ENCODE peak calls at places on chromosomes 2 and 18, in four cellular contexts. A is neural crest cell, B is GM10248, H is lung. K is an unnamed sample.

GRCh38 chr18:40962784-40963183 is 992.2 kb upstream of the PIK3C3 start:
- DNase-seq in A (no peak), B (no peak), H (no peak), K (no peak)

GRCh38 chr2:191923652-191923997 is 76.7 kb upstream of the CAVIN2 start:
- DNase-seq in H (no peak), A (no peak), B (no peak), K (no peak)

GRCh38 chr2:95346236-95346737 is 49.1 kb downstream of the KCNIP3 start:
- DNase-seq in A (no peak), H (no peak), B (peak; percentile 40), K (no peak)

GRCh38 chr2:217166241-217166640 is 306.4 kb upstream of the TNP1 start:
- DNase-seq in H (no peak), B (no peak), A (no peak), K (no peak)

GRCh38 chr2:42877532-42877931 is 85.1 kb upstream of the HAAO start:
- DNase-seq in H (no peak), B (no peak), A (no peak), K (no peak)

GRCh38 chr2:219441451-219442205 is 7.0 kb downstream of the SPEG start:
- DNase-seq in A (no peak), H (no peak), B (peak; percentile 63), K (no peak)

GRCh38 chr2:204024503-204024902 is 87.9 kb downstream of the ICOS start:
- DNase-seq in H (no peak), A (peak; percentile 22), B (no peak), K (no peak)

GRCh38 chr2:7721413-7721995 is 804.3 kb downstream of the RNF144A start:
- DNase-seq in B (no peak), A (no peak), H (no peak), K (no peak)

GRCh38 chr2:188870289-188870688 is 103.9 kb upstream of the COL3A1 start:
- DNase-seq in A (no peak), H (no peak), B (no peak), K (no peak)

GRCh38 chr2:144938308-144938709 is 418.4 kb upstream of the ZEB2 start:
- DNase-seq in B (no peak), H (no peak), A (no peak), K (no peak)

GRCh38 chr2:160087854-160088745 is 25.7 kb upstream of the PLA2R1 start:
- DNase-seq in B (no peak), H (no peak), A (no peak), K (no peak)

GRCh38 chr2:97656905-97657587 is 6.8 kb downstream of the ACTR1B start:
- DNase-seq in H (no peak), A (no peak), B (no peak), K (no peak)

GRCh38 chr18:61901334-61901986 is 8.7 kb upstream of the RNF152 start:
- DNase-seq in A (peak; percentile 22), B (peak; percentile 70), H (peak; percentile 39), K (peak; percentile 32)

GRCh38 chr2:63122921-63123320 is 72.3 kb downstream of the OTX1 start:
- DNase-seq in A (no peak), B (no peak), H (no peak), K (no peak)

GRCh38 chr18:58785870-58786269 is 78.8 kb upstream of the ZNF532 start:
- DNase-seq in A (no peak), H (no peak), B (no peak), K (no peak)

GRCh38 chr18:51110073-51110797 is 80.2 kb downstream of the SMAD4 start:
- DNase-seq in B (peak; percentile 89), H (peak; percentile 60), A (peak; percentile 91), K (peak; percentile 79)

GRCh38 chr2:173043466-173043865 is 32.2 kb upstream of the MAP3K20 start:
- DNase-seq in H (no peak), B (no peak), A (no peak), K (no peak)

GRCh38 chr2:27689424-27689823 is 25.7 kb downstream of the SLC4A1AP start:
- DNase-seq in B (no peak), A (no peak), H (no peak), K (no peak)

GRCh38 chr2:55050133-55050994 is at the start of gene RTN4:
- DNase-seq in H (peak; percentile 98), B (peak; percentile 97), A (peak; percentile 94), K (peak; percentile 93)
- TF ChIP-seq CTCF in H (no peak), B (no peak), A (no peak), K (no peak)

DNA sequence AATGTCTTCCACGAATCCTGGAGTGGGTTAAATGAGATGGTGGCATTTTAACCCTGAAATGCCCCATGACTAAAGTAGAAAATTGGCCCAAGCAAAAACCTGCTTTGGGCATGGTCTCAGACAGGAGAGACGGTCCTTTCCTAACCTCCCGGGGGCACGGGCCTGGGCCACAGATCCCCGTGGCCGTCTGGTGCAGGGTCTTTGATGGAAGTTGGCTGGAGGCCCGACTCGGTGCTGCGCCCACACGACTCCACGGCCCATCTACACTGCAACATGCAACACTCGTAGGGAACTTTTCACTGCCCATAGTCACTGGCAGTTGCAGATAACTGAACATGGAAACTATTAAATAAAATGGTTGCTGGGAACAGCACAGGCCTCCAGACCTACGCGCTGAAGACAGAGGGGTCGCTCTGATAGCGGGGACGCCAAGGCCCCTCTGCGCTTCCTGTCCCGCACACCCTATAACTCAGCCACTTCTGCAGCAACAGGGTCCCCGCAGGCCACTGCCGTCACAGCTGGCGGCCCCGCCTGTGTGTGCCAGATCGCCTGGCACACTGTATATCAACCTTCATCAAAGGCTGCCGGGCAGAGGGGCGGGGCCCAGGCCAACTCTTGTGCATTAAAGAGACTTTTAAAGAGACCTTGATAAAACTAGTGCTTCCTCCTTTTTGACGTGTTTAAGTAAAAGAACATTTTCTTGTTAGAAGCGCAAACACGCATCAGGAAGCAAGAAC is 214.1 kb downstream of the TWIST2 start:
- DNase-seq in A (no peak), B (no peak), H (no peak), K (no peak)
- TF ChIP-seq CTCF in A (no peak), B (no peak), H (no peak), K (no peak)

DNA sequence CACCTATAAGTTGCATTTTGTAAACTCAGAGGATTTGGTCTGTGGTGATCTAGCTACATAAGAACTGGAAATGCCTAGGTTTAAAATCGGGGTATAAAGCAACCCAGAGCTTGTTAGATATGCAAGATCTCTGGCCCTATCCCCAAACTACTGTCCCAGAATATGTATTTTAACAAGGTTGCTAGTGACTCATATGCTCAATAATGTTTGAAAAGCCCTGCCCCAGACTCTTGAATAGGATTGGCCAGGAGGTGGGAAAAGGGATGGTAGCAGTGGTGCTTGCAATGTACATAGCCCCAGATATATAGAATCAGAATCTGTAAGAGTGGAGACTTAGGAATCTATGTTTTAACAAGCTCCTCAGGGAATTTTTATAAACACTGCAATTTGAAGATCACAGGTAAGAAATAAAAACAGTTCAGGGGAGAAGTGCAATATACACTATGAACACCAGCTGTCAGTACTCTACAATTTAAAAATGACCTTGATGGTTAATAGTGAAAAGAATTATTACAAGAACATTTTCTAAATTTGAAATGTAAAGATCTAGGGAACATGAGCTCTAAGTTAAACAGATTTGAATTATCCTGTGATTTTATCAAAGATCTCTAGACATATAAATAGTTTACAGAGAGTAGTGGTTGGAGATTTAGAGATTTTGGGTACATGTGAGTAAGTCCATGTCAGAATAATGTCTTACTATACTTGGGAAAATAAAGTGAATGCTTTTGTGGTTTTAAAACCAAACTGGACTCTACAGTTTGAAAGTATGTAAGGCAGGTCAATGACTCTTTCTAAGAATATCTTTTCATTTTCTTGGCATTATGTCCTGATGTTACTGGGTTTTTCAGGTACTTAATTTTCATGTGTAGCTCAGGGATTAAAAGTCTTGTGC is 7.7 kb upstream of the MMADHC start:
- DNase-seq in H (no peak), B (no peak), A (no peak), K (no peak)
- TF ChIP-seq CTCF in H (no peak), B (no peak), A (peak; percentile 65), K (peak; percentile 47)

GRCh38 chr2:85011747-85012146 is 40.8 kb downstream of the KCMF1 start:
- DNase-seq in A (no peak), H (no peak), B (no peak), K (no peak)
- TF ChIP-seq CTCF in A (peak; percentile 39), H (no peak), B (no peak), K (peak; percentile 41)

K was measured in progenitor cell of endocrine pancreas.